ENCODE peak calls at places on chromosome X, in six cellular contexts. S, Z, F, Y, M and N are unnamed samples.
A peak's percentile ranks its signal among the peaks of the same experiment; 100 is the strongest.

GRCh38 chrX:143306991-143307965 is 210.0 kb downstream of the SPANXN3 start:
- DNase-seq in S (no peak), Z (no peak), F (peak; percentile 83), Y (no peak), M (peak; percentile 56), N (no peak)

GRCh38 chrX:48681539-48682183 is 1.9 kb upstream of the WAS start:
- DNase-seq in S (no peak), Z (no peak), F (no peak), Y (no peak), M (no peak), N (no peak)

GRCh38 chrX:38664285-38664684 is 102.9 kb downstream of the TSPAN7 start:
- DNase-seq in S (peak; percentile 55), Z (peak; percentile 13), F (peak; percentile 28), Y (peak; percentile 34), M (no peak), N (no peak)

GRCh38 chrX:9873952-9874351 is 87.7 kb downstream of the SHROOM2 start:
- DNase-seq in S (peak; percentile 53), Z (no peak), F (peak; percentile 31), Y (no peak), M (peak; percentile 25), N (no peak)

GRCh38 chrX:56343664-56344063 is 111.5 kb downstream of the KLF8 start:
- DNase-seq in S (no peak), Z (no peak), F (no peak), Y (no peak), M (no peak), N (no peak)

GRCh38 chrX:130110379-130111219 is at the start of gene ELF4:
- DNase-seq in S (peak; percentile 84), Z (peak; percentile 71), F (peak; percentile 61), Y (no peak), M (peak; percentile 47), N (no peak)

GRCh38 chrX:68743754-68744153 is 85.1 kb upstream of the EFNB1 start:
- DNase-seq in S (no peak), Z (no peak), F (no peak), Y (no peak), M (no peak), N (no peak)

GRCh38 chrX:120549483-120550452 is 11.0 kb downstream of the CUL4B start:
- DNase-seq in S (peak; percentile 85), Z (peak; percentile 79), F (no peak), Y (peak; percentile 82), M (peak; percentile 6), N (no peak)

GRCh38 chrX:123906557-123907316 is 46.9 kb downstream of the XIAP start:
- DNase-seq in S (no peak), Z (no peak), F (peak; percentile 56), Y (no peak), M (no peak), N (no peak)

GRCh38 chrX:20523626-20524312 is 257.1 kb upstream of the RPS6KA3 start:
- DNase-seq in S (no peak), Z (no peak), F (no peak), Y (no peak), M (no peak), N (no peak)

GRCh38 chrX:138411048-138411447 is 300.5 kb downstream of the FGF13 start:
- DNase-seq in S (no peak), Z (no peak), F (no peak), Y (no peak), M (no peak), N (no peak)

GRCh38 chrX:113059714-113060113 is 219.1 kb upstream of the AMOT start:
- DNase-seq in S (peak; percentile 19), Z (no peak), F (no peak), Y (peak; percentile 24), M (no peak), N (no peak)

GRCh38 chrX:54481751-54482150 is 14.3 kb downstream of the FGD1 start:
- DNase-seq in S (peak; percentile 14), Z (no peak), F (no peak), Y (peak; percentile 11), M (no peak), N (no peak)

GRCh38 chrX:48028091-48028490 is 21.3 kb downstream of the SPACA5 start:
- DNase-seq in S (no peak), Z (no peak), F (no peak), Y (no peak), M (no peak), N (no peak)

GRCh38 chrX:11064851-11065600 is 46.1 kb upstream of the HCCS start:
- DNase-seq in S (peak; percentile 81), Z (peak; percentile 19), F (no peak), Y (peak; percentile 69), M (no peak), N (no peak)

GRCh38 chrX:76454456-76454927 is 27.0 kb downstream of the MAGEE1 start:
- DNase-seq in S (peak; percentile 41), Z (no peak), F (no peak), Y (peak; percentile 9), M (peak; percentile 1), N (no peak)

GRCh38 chrX:66408507-66408906 is 230.4 kb downstream of the EDA2R start:
- DNase-seq in S (no peak), Z (no peak), F (no peak), Y (no peak), M (no peak), N (no peak)

GRCh38 chrX:65596270-65596669 is 61.7 kb upstream of the LAS1L start:
- DNase-seq in S (peak; percentile 78), Z (no peak), F (no peak), Y (peak; percentile 34), M (peak; percentile 27), N (no peak)

GRCh38 chrX:82237328-82237727 is 1035.4 kb downstream of the SH3BGRL start:
- DNase-seq in S (no peak), Z (no peak), F (no peak), Y (peak; percentile 0), M (no peak), N (no peak)

GRCh38 chrX:9273744-9274143 is 191.1 kb upstream of the TBL1X start:
- DNase-seq in S (no peak), Z (no peak), F (no peak), Y (no peak), M (no peak), N (no peak)

GRCh38 chrX:45851434-45851991 is 650.8 kb upstream of the DIPK2B start:
- DNase-seq in S (peak; percentile 48), Z (peak; percentile 41), F (peak; percentile 48), Y (peak; percentile 89), M (no peak), N (no peak)

DNA sequence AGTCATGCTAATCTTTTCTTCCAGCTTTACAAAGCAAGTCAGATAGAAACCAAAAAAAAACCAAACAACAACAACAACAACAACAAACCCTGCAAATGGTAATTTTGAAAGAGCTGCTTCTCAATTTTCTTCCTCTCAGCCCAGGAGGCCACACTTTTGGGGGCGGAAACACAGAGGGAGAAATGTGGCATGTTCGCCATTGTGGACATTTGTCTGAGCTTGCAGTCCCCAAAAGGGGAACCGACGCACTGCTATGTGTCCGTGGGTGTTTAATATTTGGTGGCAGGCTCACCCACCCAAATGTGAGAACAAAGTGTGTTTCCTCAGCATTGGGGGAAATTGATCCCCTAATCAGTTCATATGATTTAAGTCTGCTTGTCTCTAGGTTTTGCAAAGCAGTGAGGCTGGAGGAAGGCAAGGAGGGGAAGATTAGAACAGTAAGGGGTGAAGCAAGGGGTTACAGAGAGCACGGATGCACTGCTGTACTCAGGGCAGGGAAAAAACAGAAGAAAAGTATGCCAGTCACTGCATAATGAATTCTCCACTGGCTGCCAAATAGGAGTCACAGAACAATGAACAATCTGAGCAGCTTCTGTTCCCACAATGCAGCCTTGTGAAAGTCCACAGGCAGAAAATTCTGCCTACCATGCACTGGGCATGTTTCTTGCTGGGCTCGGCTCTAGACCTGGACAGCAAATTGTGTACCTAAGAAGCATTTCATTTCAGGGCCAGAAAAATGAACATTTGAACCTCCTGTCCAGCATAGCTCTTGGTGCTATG is 74.7 kb upstream of the GPM6B start:
- DNase-seq in S (peak; percentile 5), Z (no peak), F (no peak), Y (no peak), M (peak; percentile 6), N (peak; percentile 33)
- H3K27ac ChIP-seq in S (no peak overlapping the region), Z (no peak overlapping the region), F (no peak overlapping the region), Y (no peak overlapping the region), M (no peak overlapping the region), N (peak overlapping the region; percentile 89)

GRCh38 chrX:150572206-150572605 is 3.8 kb downstream of the MTM1 start:
- DNase-seq in S (peak; percentile 3), Z (no peak), F (peak; percentile 29), Y (peak; percentile 64), M (no peak), N (no peak)
- H3K27ac ChIP-seq in S (no peak overlapping the region), Z (no peak overlapping the region), F (peak overlapping the region; percentile 91), Y (peak overlapping the region; percentile 56), M (no peak overlapping the region), N (no peak overlapping the region)

DNA sequence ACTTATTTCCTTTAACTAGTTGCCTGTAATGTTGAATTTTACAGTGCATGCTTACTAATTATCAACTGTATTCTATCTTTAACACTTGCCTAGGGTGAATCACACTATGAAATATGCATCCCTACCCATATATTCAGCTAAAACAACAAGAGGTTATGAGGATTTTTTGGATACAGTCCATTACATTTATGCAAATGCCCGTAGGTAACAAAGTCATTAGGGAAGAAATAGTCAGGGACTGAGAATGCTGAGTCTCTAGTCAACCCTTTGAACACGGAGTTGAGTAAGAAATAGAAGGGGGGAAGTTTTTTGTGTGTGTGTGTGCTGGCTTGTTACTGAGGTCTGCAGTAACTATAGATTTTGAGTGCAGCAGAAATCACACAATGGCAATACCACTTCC is 26.1 kb upstream of the CBLL2 start:
- DNase-seq in S (peak; percentile 67), Z (peak; percentile 62), F (no peak), Y (peak; percentile 85), M (no peak), N (no peak)
- H3K27ac ChIP-seq in S (peak overlapping the region; percentile 60), Z (no peak overlapping the region), F (no peak overlapping the region), Y (no peak overlapping the region), M (no peak overlapping the region), N (no peak overlapping the region)

DNA sequence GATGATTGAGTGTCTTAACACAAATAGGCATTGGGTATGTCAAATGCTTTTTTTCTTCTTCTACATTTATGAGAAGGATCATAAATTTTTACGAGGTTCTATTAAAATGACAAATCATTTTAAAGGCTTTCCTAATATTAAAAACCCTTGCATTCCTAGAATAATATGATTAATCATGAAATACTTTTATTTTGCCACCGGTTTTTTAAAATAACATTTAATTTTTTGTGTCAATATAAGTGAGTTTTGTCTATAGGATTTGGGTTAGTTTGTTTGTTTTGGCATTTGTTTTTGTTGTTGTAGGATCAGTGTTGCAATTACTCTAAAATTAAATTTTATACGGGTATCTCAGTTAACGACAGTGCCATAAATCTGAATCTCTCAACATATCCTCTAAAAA is 169.7 kb upstream of the STK26 start:
- DNase-seq in S (no peak), Z (no peak), F (no peak), Y (no peak), M (no peak), N (no peak)
- H3K27ac ChIP-seq in S (no peak overlapping the region), Z (no peak overlapping the region), F (no peak overlapping the region), Y (no peak overlapping the region), M (no peak overlapping the region), N (no peak overlapping the region)